ENCODE peak calls at places on chromosomes 12 and 14, in four cellular contexts. Q is lower lobe of right lung, Z is astrocyte, M is stomach. P is an unnamed sample.

GRCh38 chr12:18998343-18999270 is 130.9 kb upstream of the PLEKHA5 start:
- DNase-seq in Q (no peak), Z (peak; percentile 89), M (no peak), P (no peak)

GRCh38 chr12:40325349-40325960 is 100.7 kb downstream of the LRRK2 start:
- DNase-seq in Q (no peak), Z (no peak), M (no peak), P (peak; percentile 15)

GRCh38 chr12:91633734-91634357 is 451.2 kb upstream of the DCN start:
- DNase-seq in Q (no peak), Z (no peak), M (no peak), P (no peak)

GRCh38 chr12:100174506-100174905 is 26.1 kb upstream of the ACTR6 start:
- DNase-seq in Q (no peak), Z (no peak), M (no peak), P (no peak)

GRCh38 chr14:22699801-22700564 is 55.8 kb upstream of the OR6J1 start:
- DNase-seq in Q (no peak), Z (peak; percentile 52), M (no peak), P (no peak)

GRCh38 chr12:30822385-30823139 is 67.8 kb upstream of the CAPRIN2 start:
- DNase-seq in Q (peak; percentile 76), Z (peak; percentile 46), M (peak; percentile 79), P (peak; percentile 72)

GRCh38 chr12:122865268-122866231 is 30.3 kb downstream of the HIP1R start:
- DNase-seq in Q (peak; percentile 63), Z (no peak), M (peak; percentile 83), P (peak; percentile 62)

GRCh38 chr14:64387232-64387737 is 868 bp upstream of the MTHFD1 start:
- DNase-seq in Q (no peak), Z (peak; percentile 20), M (no peak), P (peak; percentile 20)

GRCh38 chr14:22614240-22614799 is 16.2 kb downstream of the ABHD4 start:
- DNase-seq in Q (no peak), Z (peak; percentile 99), M (no peak), P (no peak)

GRCh38 chr12:131159660-131160059 is 206.0 kb downstream of the ADGRD1 start:
- DNase-seq in Q (no peak), Z (no peak), M (no peak), P (no peak)

GRCh38 chr12:49089831-49090773 is 4.5 kb downstream of the DHH start:
- DNase-seq in Q (peak; percentile 52), Z (peak; percentile 32), M (peak; percentile 31), P (peak; percentile 74)

GRCh38 chr12:19539836-19540235 is 100.5 kb downstream of the AEBP2 start:
- DNase-seq in Q (no peak), Z (no peak), M (no peak), P (no peak)

GRCh38 chr12:90953956-90954421 is 987 bp downstream of the CCER1 start:
- DNase-seq in Q (no peak), Z (no peak), M (no peak), P (no peak)

GRCh38 chr14:63652406-63652805 is 10.7 kb upstream of the WDR89 start:
- DNase-seq in Q (no peak), Z (no peak), M (no peak), P (no peak)

GRCh38 chr14:44497148-44497547 is 9.9 kb downstream of the FSCB start:
- DNase-seq in Q (no peak), Z (no peak), M (no peak), P (no peak)

GRCh38 chr12:52243774-52244614 is 11.0 kb downstream of the KRT7 start:
- DNase-seq in Q (peak; percentile 87), Z (peak; percentile 85), M (peak; percentile 85), P (no peak)

GRCh38 chr14:105312973-105313372 is 1.6 kb upstream of the PACS2 start:
- DNase-seq in Q (no peak), Z (no peak), M (no peak), P (no peak)

GRCh38 chr14:21072102-21072501 is 2.0 kb downstream of the ARHGEF40 start:
- DNase-seq in Q (no peak), Z (peak; percentile 68), M (no peak), P (no peak)
- TF ChIP-seq CTCF in Q (no peak), Z (no peak), M (no peak), P (no peak)

GRCh38 chr12:62724947-62725447 is 210.0 kb downstream of the PPM1H start:
- DNase-seq in Q (no peak), Z (peak; percentile 100), M (peak; percentile 67), P (no peak)
- TF ChIP-seq CTCF in Q (no peak), Z (no peak), M (no peak), P (no peak)

DNA sequence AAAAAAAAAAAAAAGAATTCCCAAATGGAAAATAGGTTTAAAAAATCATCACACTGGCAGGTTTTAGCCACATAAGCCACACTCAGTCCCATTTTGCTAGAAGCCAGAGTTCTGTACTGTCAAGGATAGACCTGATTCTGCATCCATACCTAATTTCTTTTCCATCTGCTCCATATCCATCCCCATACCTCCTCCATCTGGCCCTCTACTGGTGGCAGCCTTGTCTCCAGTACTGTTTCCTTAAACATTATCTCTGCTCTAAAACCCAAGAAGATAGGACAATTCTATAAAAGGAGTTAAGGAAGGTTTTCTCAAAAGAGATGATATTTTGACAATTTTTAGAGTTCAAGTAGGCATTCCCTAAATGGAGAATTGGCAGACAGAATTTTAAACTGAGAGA is 26.0 kb upstream of the RXYLT1 start:
- DNase-seq in Q (no peak), Z (no peak), M (no peak), P (no peak)
- TF ChIP-seq CTCF in Q (no peak), Z (peak; percentile 16), M (no peak), P (no peak)

DNA sequence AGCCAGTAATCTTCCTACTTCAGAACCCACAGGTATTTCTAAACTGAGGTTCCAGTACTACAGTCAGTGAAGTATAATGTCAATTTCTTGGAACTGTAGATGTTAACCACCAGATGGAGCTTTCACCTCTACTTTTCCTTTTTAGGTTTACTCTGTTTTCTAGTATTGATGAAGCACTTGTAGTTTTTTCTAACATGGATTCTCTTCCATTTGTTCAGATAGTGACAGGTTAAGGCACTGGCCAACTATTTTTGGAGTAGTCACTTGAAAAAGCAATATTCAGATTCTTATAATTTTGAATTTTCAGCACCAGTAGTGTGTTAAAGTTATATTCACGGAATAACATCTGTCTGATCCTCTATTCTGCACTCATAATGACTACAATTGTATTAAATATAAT is 4.6 kb upstream of the SEC23A start:
- DNase-seq in Q (no peak), Z (peak; percentile 39), M (no peak), P (no peak)
- TF ChIP-seq CTCF in Q (peak; percentile 33), Z (peak; percentile 42), M (no peak), P (peak; percentile 47)